ENCODE peak calls at places on chromosomes 3 and 15, in nine cellular contexts. U, O, B, L, X, M, I, V and A are unnamed samples.

GRCh38 chr3:59212128-59212764 is 162.4 kb upstream of the CFAP20DC start:
- DNase-seq in I (peak; percentile 39), V (no peak), O (peak; percentile 86), X (no peak), U (no peak), B (peak; percentile 22), M (no peak), L (peak; percentile 61), A (no peak)

GRCh38 chr15:31032959-31033358 is 41.5 kb upstream of the MTMR10 start:
- DNase-seq in I (no peak), B (no peak), M (no peak), L (peak; percentile 86), O (no peak), V (no peak), X (no peak), U (no peak), A (no peak)

GRCh38 chr3:101571028-101571895 is 2.7 kb upstream of the PCNP start:
- DNase-seq in L (no peak), M (no peak), B (no peak), O (peak; percentile 31), V (no peak), I (no peak), X (no peak), U (no peak), A (no peak)

GRCh38 chr3:29577250-29577649 is 296.4 kb downstream of the RBMS3 start:
- DNase-seq in U (no peak), B (no peak), X (no peak), V (no peak), L (no peak), I (no peak), M (no peak), O (no peak), A (no peak)

GRCh38 chr3:27307566-27307965 is 61.6 kb downstream of the NEK10 start:
- DNase-seq in O (peak; percentile 82), M (no peak), L (no peak), I (no peak), V (no peak), B (no peak), U (no peak), X (no peak), A (no peak)

GRCh38 chr15:50124557-50125080 is 5.6 kb upstream of the ATP8B4 start:
- DNase-seq in L (no peak), X (no peak), V (no peak), M (no peak), I (no peak), O (no peak), U (no peak), B (no peak), A (no peak)

GRCh38 chr15:92020207-92020606 is 166.7 kb downstream of the SLCO3A1 start:
- DNase-seq in L (peak; percentile 6), I (no peak), U (no peak), X (no peak), B (no peak), O (no peak), M (no peak), V (no peak), A (no peak)

GRCh38 chr3:136078421-136079364 is 113.2 kb downstream of the PPP2R3A start:
- DNase-seq in M (no peak), L (peak; percentile 56), I (no peak), X (no peak), B (no peak), V (no peak), O (peak; percentile 41), U (no peak), A (no peak)

GRCh38 chr3:112813723-112814171 is 32.9 kb downstream of the CD200R1L start:
- DNase-seq in V (no peak), B (no peak), U (no peak), X (no peak), M (no peak), L (peak; percentile 75), I (no peak), O (no peak), A (no peak)

GRCh38 chr3:123884258-123884831 is at the start of gene MYLK:
- DNase-seq in O (peak; percentile 85), X (peak; percentile 73), I (peak; percentile 92), U (peak; percentile 98), L (peak; percentile 94), V (peak; percentile 63), B (peak; percentile 61), M (peak; percentile 88), A (no peak)

GRCh38 chr15:95840004-95840403 is 490.5 kb upstream of the NR2F2 start:
- DNase-seq in U (no peak), M (no peak), X (no peak), V (no peak), B (no peak), O (no peak), I (no peak), L (peak; percentile 80), A (no peak)

GRCh38 chr15:88645171-88646087 is 6.6 kb downstream of the ISG20 start:
- DNase-seq in I (no peak), U (no peak), B (no peak), V (no peak), L (no peak), M (no peak), O (no peak), X (peak; percentile 24), A (no peak)
- H3K4me1 ChIP-seq in I (peaks cover 10% of the 10 kb centered on the region), U (peaks cover 3% of the 10 kb centered on the region), B (peaks cover 23% of the 10 kb centered on the region), V (peaks cover 17% of the 10 kb centered on the region), L (no peaks in the 10 kb centered on the region), M (peaks cover 36% of the 10 kb centered on the region), O (peaks cover 32% of the 10 kb centered on the region), X (peaks cover 36% of the 10 kb centered on the region), A (peaks cover 9% of the 10 kb centered on the region)

GRCh38 chr3:63995056-63995576 is 28.2 kb downstream of the PSMD6 start:
- DNase-seq in M (peak; percentile 84), V (no peak), X (no peak), U (no peak), B (no peak), L (no peak), O (no peak), I (no peak), A (no peak)
- H3K36me3 ChIP-seq in M (peaks cover 83% of the 10 kb centered on the region), V (peaks cover 9% of the 10 kb centered on the region), X (no peaks in the 10 kb centered on the region), U (peaks cover 33% of the 10 kb centered on the region), B (peaks cover 24% of the 10 kb centered on the region), L (peaks cover 25% of the 10 kb centered on the region), O (no peaks in the 10 kb centered on the region), I (peaks cover 35% of the 10 kb centered on the region), A (peaks cover 97% of the 10 kb centered on the region)

DNA sequence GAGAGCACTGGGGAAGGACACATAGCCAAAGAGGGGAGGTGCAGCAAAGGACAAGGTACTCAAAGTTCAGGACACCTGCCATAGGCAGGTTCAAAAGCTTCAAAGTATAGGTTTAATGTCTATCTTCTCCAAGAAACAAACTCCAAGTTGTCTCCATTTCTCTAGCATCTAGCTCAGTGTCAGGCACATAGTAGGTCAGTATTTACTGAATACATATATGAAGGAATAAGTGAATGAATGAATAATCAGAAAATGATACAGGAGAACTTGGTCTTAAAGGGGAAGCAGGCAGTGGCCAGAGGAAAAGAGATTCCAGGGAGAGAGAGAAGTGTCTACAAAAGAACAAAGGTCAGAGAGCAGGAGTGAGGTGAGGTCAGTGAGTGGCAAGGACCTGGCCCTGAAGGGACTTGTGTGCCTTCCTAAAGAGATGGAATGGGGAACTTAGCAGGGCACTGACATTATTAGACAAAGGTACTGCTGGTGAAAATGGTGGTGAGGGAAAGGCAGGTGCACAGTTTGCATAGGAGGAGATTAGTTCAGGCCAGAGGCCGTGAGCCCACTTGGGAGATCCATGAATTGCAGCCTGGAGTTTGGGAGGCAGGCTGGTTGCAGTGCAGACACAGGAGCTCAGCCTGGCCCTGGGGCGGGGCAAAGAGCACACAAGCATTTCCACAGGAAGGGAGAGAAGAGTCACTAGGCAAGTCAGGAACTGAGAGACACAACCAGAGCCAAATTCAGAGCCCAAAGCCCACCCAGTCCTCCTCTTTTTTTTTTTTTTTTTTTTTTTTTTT is 21.4 kb downstream of the TBC1D2B start:
- DNase-seq in I (no peak), B (no peak), L (no peak), O (peak; percentile 50), X (peak; percentile 74), M (no peak), V (no peak), U (peak; percentile 40), A (no peak)
- H3K4me1 ChIP-seq in I (peaks cover 8% of the 10 kb centered on the region), B (peaks cover 31% of the 10 kb centered on the region), L (peaks cover 15% of the 10 kb centered on the region), O (peaks cover 28% of the 10 kb centered on the region), X (peaks cover 77% of the 10 kb centered on the region), M (peaks cover 89% of the 10 kb centered on the region), V (peaks cover 9% of the 10 kb centered on the region), U (peaks cover 15% of the 10 kb centered on the region), A (peaks cover 66% of the 10 kb centered on the region)

GRCh38 chr3:125292015-125292414 is 79.5 kb upstream of the SLC12A8 start:
- DNase-seq in O (no peak), U (no peak), B (no peak), M (no peak), V (no peak), L (no peak), I (no peak), X (no peak), A (no peak)

GRCh38 chr3:125287248-125287647 is 74.7 kb upstream of the SLC12A8 start:
- DNase-seq in M (no peak), X (no peak), B (no peak), U (no peak), V (no peak), O (no peak), L (no peak), I (no peak), A (no peak)

GRCh38 chr3:125294414-125294813 is 80.7 kb downstream of the ZNF148 start:
- DNase-seq in B (no peak), O (no peak), L (no peak), U (no peak), I (no peak), M (no peak), V (no peak), X (no peak), A (no peak)

DNA sequence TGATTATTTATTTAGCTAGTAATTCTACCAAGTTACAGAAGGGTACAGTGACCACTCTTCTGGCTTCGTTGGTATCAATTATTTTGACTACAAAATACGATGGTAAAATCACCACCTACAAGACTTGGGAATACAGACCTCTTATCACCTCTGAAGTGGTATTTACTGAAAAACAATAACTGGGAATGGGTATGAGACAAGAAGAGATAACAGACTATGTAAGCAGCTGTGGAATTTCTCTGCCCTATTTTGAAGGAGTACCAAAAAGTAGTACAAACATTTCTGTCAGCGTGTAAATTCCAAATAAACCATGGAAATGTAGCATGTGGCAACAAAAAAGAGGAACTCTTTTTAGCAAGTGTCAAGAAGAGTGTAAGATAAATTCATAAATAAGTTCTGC is 76.9 kb upstream of the SLC12A8 start:
- DNase-seq in V (no peak), X (no peak), I (no peak), U (no peak), O (no peak), B (no peak), M (no peak), L (no peak), A (no peak)
- H3K36me3 ChIP-seq in V (no peaks in the 10 kb centered on the region), X (no peaks in the 10 kb centered on the region), I (peaks cover 5% of the 10 kb centered on the region), U (peaks cover 11% of the 10 kb centered on the region), O (no peaks in the 10 kb centered on the region), B (no peaks in the 10 kb centered on the region), M (peaks cover 10% of the 10 kb centered on the region), L (peaks cover 5% of the 10 kb centered on the region), A (no peaks in the 10 kb centered on the region)

DNA sequence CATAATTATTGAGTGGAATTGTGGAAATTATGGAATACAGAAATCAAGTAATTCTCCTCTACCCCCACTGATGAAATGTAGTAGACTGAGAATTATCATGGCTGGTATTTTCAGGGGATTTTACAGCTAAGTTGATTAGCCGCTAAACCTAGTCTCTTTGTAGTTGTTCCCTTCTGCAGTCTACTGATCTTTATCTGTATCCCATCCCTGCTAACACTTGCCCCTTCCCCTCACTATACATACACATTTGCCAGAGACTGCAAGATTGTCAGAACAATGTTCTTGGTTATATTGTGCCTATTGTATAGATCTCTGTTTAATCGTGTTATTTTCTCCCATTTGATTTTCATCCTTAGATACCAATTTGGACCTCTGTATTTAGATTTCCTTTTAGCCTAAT is 86.8 kb downstream of the CDIN1 start:
- DNase-seq in U (no peak), I (no peak), V (no peak), X (no peak), O (no peak), M (no peak), B (no peak), L (no peak), A (no peak)
- H3K4me1 ChIP-seq in U (peaks cover 10% of the 10 kb centered on the region), I (no peaks in the 10 kb centered on the region), V (no peaks in the 10 kb centered on the region), X (no peaks in the 10 kb centered on the region), O (no peaks in the 10 kb centered on the region), M (no peaks in the 10 kb centered on the region), B (no peaks in the 10 kb centered on the region), L (peaks cover 13% of the 10 kb centered on the region), A (no peaks in the 10 kb centered on the region)